ENCODE peak calls at places on chromosomes 2 and 18, in four cellular contexts. K, E, O and Z are unnamed samples.

GRCh38 chr2:200863655-200864205 is 728 bp downstream of the CLK1 start:
- DNase-seq in E (peak; percentile 68), O (no peak), K (no peak), Z (no peak)

GRCh38 chr2:98461650-98462049 is 17.0 kb downstream of the INPP4A start:
- DNase-seq in O (peak; percentile 28), E (peak; percentile 22), K (no peak), Z (no peak)

GRCh38 chr2:101152195-101153076 is 1.3 kb upstream of the TBC1D8 start:
- DNase-seq in E (peak; percentile 63), K (peak; percentile 48), O (peak; percentile 10), Z (peak; percentile 67)

GRCh38 chr2:121475811-121476571 is 54.7 kb upstream of the RNU4ATAC start:
- DNase-seq in K (no peak), O (no peak), E (no peak), Z (no peak)

GRCh38 chr2:39119732-39120520 is 925 bp downstream of the SOS1 start:
- DNase-seq in K (peak; percentile 70), E (peak; percentile 59), O (peak; percentile 21), Z (peak; percentile 51)

GRCh38 chr18:49565101-49565500 is 3.2 kb downstream of the LIPG start:
- DNase-seq in E (no peak), K (no peak), O (no peak), Z (no peak)

GRCh38 chr2:240456607-240457222 is 21.3 kb downstream of the GPC1 start:
- DNase-seq in E (peak; percentile 29), O (no peak), K (no peak), Z (no peak)

GRCh38 chr2:86416126-86416525 is 25.0 kb upstream of the KDM3A start:
- DNase-seq in E (no peak), O (no peak), K (no peak), Z (no peak)

GRCh38 chr2:15591692-15592463 is at the start of gene DDX1:
- DNase-seq in K (peak; percentile 90), O (peak; percentile 79), E (peak; percentile 85), Z (peak; percentile 82)

GRCh38 chr2:207681431-207681830 is 30.0 kb upstream of the CCNYL1 start:
- DNase-seq in K (no peak), E (no peak), O (no peak), Z (peak; percentile 72)

GRCh38 chr2:27049422-27050280 is 1.8 kb upstream of the AGBL5 start:
- DNase-seq in E (no peak), K (no peak), O (peak; percentile 48), Z (no peak)

GRCh38 chr2:239315308-239315707 is 85.5 kb downstream of the HDAC4 start:
- DNase-seq in O (no peak), E (no peak), K (peak; percentile 3), Z (peak; percentile 4)

GRCh38 chr2:239895669-239896068 is 129.5 kb downstream of the NDUFA10 start:
- DNase-seq in K (no peak), O (no peak), E (no peak), Z (no peak)

GRCh38 chr2:142131016-142131714 is at the start of gene LRP1B:
- DNase-seq in O (no peak), K (no peak), E (peak; percentile 79), Z (peak; percentile 53)

GRCh38 chr2:207039225-207039624 is 99.9 kb downstream of the CPO start:
- DNase-seq in O (no peak), E (no peak), K (no peak), Z (no peak)

GRCh38 chr2:19228720-19229119 is 129.7 kb downstream of the OSR1 start:
- DNase-seq in K (no peak), O (no peak), E (no peak), Z (peak; percentile 86)

GRCh38 chr2:987789-988188 is 37.1 kb downstream of the SNTG2 start:
- DNase-seq in E (no peak), O (no peak), K (no peak), Z (no peak)

GRCh38 chr18:38023871-38024270 is 458.3 kb upstream of the CELF4 start:
- DNase-seq in E (no peak), O (no peak), K (no peak), Z (no peak)

GRCh38 chr2:43084699-43085091 is 141.7 kb downstream of the ZFP36L2 start:
- DNase-seq in K (peak; percentile 43), E (no peak), O (no peak), Z (no peak)

GRCh38 chr2:121133551-121134319 is 151.3 kb downstream of the TFCP2L1 start:
- DNase-seq in K (no peak), O (no peak), E (no peak), Z (no peak)